ENCODE peak calls at places on chromosomes 6 and 20, in six cellular contexts. R, Y, I, P, J and V are unnamed samples.
A peak's percentile ranks its signal among the peaks of the same experiment; 100 is the strongest.

GRCh38 chr6:170295519-170296422 is 4.9 kb upstream of the DLL1 start:
- DNase-seq in Y (no peak), P (no peak), J (peak; percentile 57), I (peak; percentile 64), R (no peak), V (peak; percentile 63)

GRCh38 chr6:26286168-26286854 is 78.7 kb upstream of the BTN3A2 start:
- DNase-seq in P (peak; percentile 58), J (peak; percentile 76), Y (no peak), I (no peak), R (no peak), V (peak; percentile 56)

GRCh38 chr6:125066964-125067363 is 86.6 kb upstream of the TPD52L1 start:
- DNase-seq in P (no peak), I (no peak), Y (no peak), J (peak; percentile 41), R (no peak), V (no peak)

GRCh38 chr20:47784599-47785320 is 521 bp downstream of the SULF2 start:
- DNase-seq in I (no peak), Y (no peak), J (no peak), P (no peak), R (no peak), V (peak; percentile 3)

GRCh38 chr20:38109025-38109541 is 56.0 kb downstream of the TGM2 start:
- DNase-seq in Y (no peak), P (no peak), J (no peak), I (no peak), R (peak; percentile 87), V (no peak)

GRCh38 chr6:72580281-72580940 is 41.5 kb upstream of the KCNQ5 start:
- DNase-seq in Y (peak; percentile 17), J (peak; percentile 56), P (no peak), R (peak; percentile 55), I (peak; percentile 60), V (peak; percentile 82)

GRCh38 chr20:57170343-57170742 is 96.1 kb downstream of the BMP7 start:
- DNase-seq in P (no peak), Y (no peak), R (no peak), I (no peak), J (no peak), V (no peak)

GRCh38 chr6:35265523-35265922 is 6.0 kb downstream of the ZNF76 start:
- DNase-seq in R (no peak), J (no peak), I (no peak), Y (no peak), P (no peak), V (no peak)

GRCh38 chr6:167272156-167272555 is 19.0 kb upstream of the UNC93A start:
- DNase-seq in J (no peak), I (no peak), Y (no peak), P (no peak), R (no peak), V (no peak)

GRCh38 chr20:58271596-58272460 is 37.7 kb upstream of the RAB22A start:
- DNase-seq in R (no peak), P (peak; percentile 27), I (no peak), J (no peak), Y (no peak), V (no peak)

GRCh38 chr6:36834576-36835293 is 4.5 kb downstream of the CPNE5 start:
- DNase-seq in P (no peak), R (no peak), I (no peak), J (no peak), Y (no peak), V (no peak)

GRCh38 chr6:169654590-169655391 is 47.0 kb downstream of the WDR27 start:
- DNase-seq in J (no peak), Y (no peak), I (no peak), R (peak; percentile 42), P (peak; percentile 33), V (no peak)

GRCh38 chr20:58069796-58070663 is 158.4 kb downstream of the ANKRD60 start:
- DNase-seq in I (no peak), Y (no peak), J (no peak), R (no peak), P (no peak), V (no peak)

GRCh38 chr6:106574729-106575458 is 54.4 kb downstream of the RTN4IP1 start:
- DNase-seq in J (no peak), I (peak; percentile 75), R (peak; percentile 14), P (no peak), Y (no peak), V (peak; percentile 60)

GRCh38 chr6:26538936-26539615 is 910 bp downstream of the HMGN4 start:
- DNase-seq in Y (no peak), P (no peak), J (no peak), R (no peak), I (no peak), V (no peak)

GRCh38 chr6:13474360-13474759 is 13.0 kb downstream of the GFOD1 start:
- DNase-seq in Y (no peak), R (no peak), P (no peak), I (no peak), J (no peak), V (no peak)

GRCh38 chr6:162750776-162751175 is 23.0 kb downstream of the PACRG start:
- DNase-seq in I (no peak), J (no peak), R (no peak), P (no peak), Y (no peak), V (no peak)

GRCh38 chr6:112298816-112299281 is 44.5 kb upstream of the LAMA4 start:
- DNase-seq in P (no peak), J (no peak), I (no peak), R (peak; percentile 72), Y (peak; percentile 5), V (no peak)

GRCh38 chr20:42978184-42978974 is 211.3 kb downstream of the PTPRT start:
- DNase-seq in Y (no peak), J (no peak), P (no peak), R (no peak), I (no peak), V (no peak)

GRCh38 chr20:64101731-64102621 is 5.4 kb downstream of the NPBWR2 start:
- DNase-seq in Y (no peak), I (peak; percentile 54), R (no peak), P (peak; percentile 62), J (peak; percentile 23), V (no peak)

GRCh38 chr6:16684896-16685554 is 76.2 kb downstream of the ATXN1 start:
- DNase-seq in P (peak; percentile 74), Y (no peak), J (no peak), I (no peak), R (no peak), V (no peak)

GRCh38 chr6:110878751-110879539 is 4.4 kb downstream of the AMD1 start:
- DNase-seq in P (no peak), Y (no peak), I (no peak), R (no peak), J (no peak), V (no peak)

GRCh38 chr6:87558446-87558845 is 31.3 kb downstream of the RARS2 start:
- DNase-seq in I (no peak), J (no peak), P (no peak), Y (no peak), R (no peak), V (no peak)

GRCh38 chr20:19252670-19253120 is 40.3 kb downstream of the SLC24A3 start:
- DNase-seq in I (no peak), R (peak; percentile 54), P (no peak), Y (peak; percentile 70), J (no peak), V (no peak)

GRCh38 chr6:15943423-15943822 is 185.5 kb upstream of the MYLIP start:
- DNase-seq in R (no peak), J (no peak), I (no peak), P (no peak), Y (no peak), V (no peak)

GRCh38 chr20:17453592-17453991 is 77.6 kb downstream of the BFSP1 start:
- DNase-seq in I (no peak), J (no peak), P (no peak), Y (no peak), R (no peak), V (no peak)

GRCh38 chr6:166418691-166419143 is 36.0 kb upstream of the MPC1 start:
- DNase-seq in R (no peak), P (no peak), I (no peak), J (no peak), Y (no peak), V (no peak)